ENCODE peak calls at places on chromosomes 16 and 17, in seven cellular contexts. One of them, this sample, is unnamed.

GRCh38 chr17:38564869-38565268 is 40.9 kb downstream of the SRCIN1 start:
- DNase-seq in PC-3: no peak
- DNase-seq in neural progenitor cell: peak
- DNase-seq in OCI-LY7: no peak
- DNase-seq in heart right ventricle: no peak
- DNase-seq in HL-60: no peak
- DNase-seq in BJ: no peak
- DNase-seq in this sample: no peak

GRCh38 chr17:40268141-40268712 is 19.5 kb upstream of the CDC6 start:
- DNase-seq in neural progenitor cell: no peak
- DNase-seq in heart right ventricle: no peak
- DNase-seq in HL-60: no peak
- DNase-seq in PC-3: no peak
- DNase-seq in BJ: no peak
- DNase-seq in OCI-LY7: no peak
- DNase-seq in this sample: no peak

GRCh38 chr17:39225308-39225973 is at the start of gene STAC2:
- DNase-seq in HL-60: no peak
- DNase-seq in neural progenitor cell: no peak
- DNase-seq in PC-3: no peak
- DNase-seq in OCI-LY7: no peak
- DNase-seq in heart right ventricle: no peak
- DNase-seq in BJ: no peak
- DNase-seq in this sample: no peak

GRCh38 chr17:3740611-3741073 is 16.9 kb downstream of the HASPIN start:
- DNase-seq in HL-60: peak
- DNase-seq in PC-3: no peak
- DNase-seq in heart right ventricle: no peak
- DNase-seq in OCI-LY7: no peak
- DNase-seq in neural progenitor cell: no peak
- DNase-seq in BJ: no peak
- DNase-seq in this sample: no peak

GRCh38 chr17:68288804-68289203 is 2.1 kb downstream of the SLC16A6 start:
- DNase-seq in OCI-LY7: peak
- DNase-seq in BJ: no peak
- DNase-seq in HL-60: peak
- DNase-seq in PC-3: no peak
- DNase-seq in neural progenitor cell: peak
- DNase-seq in heart right ventricle: no peak
- DNase-seq in this sample: no peak

GRCh38 chr17:83002118-83002805 is 77.1 kb upstream of the METRNL start:
- DNase-seq in neural progenitor cell: no peak
- DNase-seq in BJ: no peak
- DNase-seq in heart right ventricle: no peak
- DNase-seq in PC-3: no peak
- DNase-seq in OCI-LY7: no peak
- DNase-seq in HL-60: no peak
- DNase-seq in this sample: no peak

GRCh38 chr17:15185625-15185991 is 79.5 kb downstream of the PMP22 start:
- DNase-seq in OCI-LY7: no peak
- DNase-seq in heart right ventricle: peak
- DNase-seq in neural progenitor cell: no peak
- DNase-seq in HL-60: peak
- DNase-seq in BJ: peak
- DNase-seq in PC-3: no peak
- DNase-seq in this sample: peak

GRCh38 chr16:85151603-85152413 is 39.5 kb upstream of the CIBAR2 start:
- DNase-seq in heart right ventricle: peak
- DNase-seq in BJ: peak
- DNase-seq in neural progenitor cell: no peak
- DNase-seq in HL-60: no peak
- DNase-seq in PC-3: peak
- DNase-seq in OCI-LY7: no peak
- DNase-seq in this sample: no peak

GRCh38 chr16:84786605-84787302 is 33.0 kb upstream of the CRISPLD2 start:
- DNase-seq in heart right ventricle: no peak
- DNase-seq in BJ: no peak
- DNase-seq in neural progenitor cell: no peak
- DNase-seq in OCI-LY7: no peak
- DNase-seq in PC-3: no peak
- DNase-seq in HL-60: no peak
- DNase-seq in this sample: no peak

GRCh38 chr17:13538841-13539411 is 62.8 kb downstream of the HS3ST3A1 start:
- DNase-seq in heart right ventricle: no peak
- DNase-seq in OCI-LY7: no peak
- DNase-seq in PC-3: no peak
- DNase-seq in neural progenitor cell: no peak
- DNase-seq in HL-60: no peak
- DNase-seq in BJ: no peak
- DNase-seq in this sample: no peak

GRCh38 chr17:76772842-76773521 is 35.1 kb downstream of the MFSD11 start:
- DNase-seq in OCI-LY7: peak
- DNase-seq in HL-60: no peak
- DNase-seq in neural progenitor cell: peak
- DNase-seq in heart right ventricle: no peak
- DNase-seq in PC-3: peak
- DNase-seq in BJ: peak
- DNase-seq in this sample: peak

GRCh38 chr17:13114601-13115024 is 96.8 kb upstream of the ELAC2 start:
- DNase-seq in PC-3: peak
- DNase-seq in neural progenitor cell: peak
- DNase-seq in BJ: peak
- DNase-seq in HL-60: peak
- DNase-seq in OCI-LY7: peak
- DNase-seq in heart right ventricle: peak
- DNase-seq in this sample: peak

GRCh38 chr17:17417718-17418151 is 59.1 kb upstream of the MED9 start:
- DNase-seq in neural progenitor cell: no peak
- DNase-seq in BJ: no peak
- DNase-seq in heart right ventricle: no peak
- DNase-seq in PC-3: no peak
- DNase-seq in HL-60: no peak
- DNase-seq in OCI-LY7: no peak
- DNase-seq in this sample: no peak

GRCh38 chr16:17374668-17375255 is 96.0 kb downstream of the XYLT1 start:
- DNase-seq in BJ: no peak
- DNase-seq in heart right ventricle: no peak
- DNase-seq in HL-60: no peak
- DNase-seq in neural progenitor cell: no peak
- DNase-seq in PC-3: no peak
- DNase-seq in OCI-LY7: no peak
- DNase-seq in this sample: no peak

GRCh38 chr17:27403480-27404005 is 52.7 kb upstream of the KSR1 start:
- DNase-seq in OCI-LY7: no peak
- DNase-seq in heart right ventricle: no peak
- DNase-seq in PC-3: no peak
- DNase-seq in HL-60: no peak
- DNase-seq in BJ: no peak
- DNase-seq in neural progenitor cell: no peak
- DNase-seq in this sample: no peak

GRCh38 chr17:45171338-45172231 is 9.9 kb downstream of the HEXIM2 start:
- DNase-seq in heart right ventricle: peak
- DNase-seq in PC-3: peak
- DNase-seq in HL-60: no peak
- DNase-seq in OCI-LY7: no peak
- DNase-seq in BJ: no peak
- DNase-seq in neural progenitor cell: peak
- DNase-seq in this sample: no peak

GRCh38 chr16:7313170-7313569 is 19.5 kb upstream of the RBFOX1 start:
- DNase-seq in PC-3: peak
- DNase-seq in OCI-LY7: peak
- DNase-seq in neural progenitor cell: peak
- DNase-seq in heart right ventricle: no peak
- DNase-seq in BJ: no peak
- DNase-seq in HL-60: no peak
- DNase-seq in this sample: no peak

GRCh38 chr16:81181013-81181720 is 57.3 kb upstream of the BCO1 start:
- DNase-seq in PC-3: peak
- DNase-seq in neural progenitor cell: peak
- DNase-seq in OCI-LY7: no peak
- DNase-seq in BJ: peak
- DNase-seq in heart right ventricle: peak
- DNase-seq in HL-60: no peak
- DNase-seq in this sample: peak

GRCh38 chr16:86761117-86761971 is 183.0 kb downstream of the FOXL1 start:
- DNase-seq in PC-3: peak
- DNase-seq in OCI-LY7: peak
- DNase-seq in neural progenitor cell: peak
- DNase-seq in BJ: peak
- DNase-seq in HL-60: no peak
- DNase-seq in heart right ventricle: peak
- DNase-seq in this sample: no peak

GRCh38 chr17:27345141-27345904 is 51.4 kb downstream of the WSB1 start:
- DNase-seq in HL-60: no peak
- DNase-seq in PC-3: no peak
- DNase-seq in BJ: no peak
- DNase-seq in neural progenitor cell: peak
- DNase-seq in OCI-LY7: no peak
- DNase-seq in heart right ventricle: no peak
- DNase-seq in this sample: no peak

GRCh38 chr17:50344712-50345380 is 1.1 kb upstream of the XYLT2 start:
- DNase-seq in heart right ventricle: no peak
- DNase-seq in HL-60: no peak
- DNase-seq in neural progenitor cell: no peak
- DNase-seq in OCI-LY7: no peak
- DNase-seq in PC-3: no peak
- DNase-seq in BJ: no peak
- DNase-seq in this sample: no peak

GRCh38 chr17:6209829-6210228 is 139.7 kb downstream of the WSCD1 start:
- DNase-seq in OCI-LY7: no peak
- DNase-seq in heart right ventricle: no peak
- DNase-seq in neural progenitor cell: no peak
- DNase-seq in BJ: no peak
- DNase-seq in HL-60: no peak
- DNase-seq in PC-3: no peak
- DNase-seq in this sample: no peak

GRCh38 chr16:77679901-77680300 is 42.4 kb upstream of the NUDT7 start:
- DNase-seq in HL-60: peak
- DNase-seq in heart right ventricle: no peak
- DNase-seq in neural progenitor cell: no peak
- DNase-seq in OCI-LY7: peak
- DNase-seq in BJ: no peak
- DNase-seq in PC-3: no peak
- DNase-seq in this sample: no peak

GRCh38 chr17:78745407-78746088 is 36.5 kb downstream of the CYTH1 start:
- DNase-seq in PC-3: peak
- DNase-seq in HL-60: peak
- DNase-seq in OCI-LY7: peak
- DNase-seq in heart right ventricle: peak
- DNase-seq in neural progenitor cell: peak
- DNase-seq in BJ: no peak
- DNase-seq in this sample: no peak

DNA sequence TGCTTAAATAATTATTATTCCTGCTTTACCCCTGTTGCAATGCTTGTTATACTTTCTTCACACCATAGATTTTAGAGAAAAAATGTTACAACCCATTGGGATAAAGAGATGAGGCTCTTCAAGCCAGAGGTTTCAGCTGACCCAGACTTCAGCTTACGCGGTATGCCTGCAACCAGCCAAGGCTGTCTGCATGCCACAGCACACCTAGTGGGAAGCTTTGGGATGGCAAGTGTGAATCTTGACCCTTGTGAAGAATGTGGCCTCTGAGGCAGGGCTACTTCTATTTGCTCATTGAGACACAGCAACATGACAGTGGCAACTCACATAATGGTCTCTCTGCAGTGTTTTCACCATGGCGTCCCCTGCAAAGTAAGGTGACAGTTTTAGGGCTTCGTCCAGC is 193.9 kb upstream of the PIRT start:
- DNase-seq in PC-3: no peak
- DNase-seq in OCI-LY7: no peak
- DNase-seq in BJ: no peak
- DNase-seq in neural progenitor cell: peak
- DNase-seq in heart right ventricle: no peak
- DNase-seq in HL-60: no peak
- DNase-seq in this sample: no peak
- TF ChIP-seq CTCF in PC-3: no peak
- TF ChIP-seq CTCF in OCI-LY7: peak
- TF ChIP-seq CTCF in BJ: no peak
- TF ChIP-seq CTCF in neural progenitor cell: peak
- TF ChIP-seq CTCF in heart right ventricle: no peak
- TF ChIP-seq CTCF in HL-60: no peak
- TF ChIP-seq CTCF in this sample: no peak

GRCh38 chr16:57372372-57373116 is at the start of gene CX3CL1:
- DNase-seq in OCI-LY7: no peak
- DNase-seq in neural progenitor cell: peak
- DNase-seq in HL-60: no peak
- DNase-seq in heart right ventricle: peak
- DNase-seq in BJ: no peak
- DNase-seq in PC-3: no peak
- DNase-seq in this sample: no peak
- H3K4me3 ChIP-seq in OCI-LY7: no peak
- H3K4me3 ChIP-seq in neural progenitor cell: peak
- H3K4me3 ChIP-seq in HL-60: no peak
- H3K4me3 ChIP-seq in heart right ventricle: peak
- H3K4me3 ChIP-seq in BJ: no peak
- H3K4me3 ChIP-seq in PC-3: no peak
- H3K4me3 ChIP-seq in this sample: no peak

DNA sequence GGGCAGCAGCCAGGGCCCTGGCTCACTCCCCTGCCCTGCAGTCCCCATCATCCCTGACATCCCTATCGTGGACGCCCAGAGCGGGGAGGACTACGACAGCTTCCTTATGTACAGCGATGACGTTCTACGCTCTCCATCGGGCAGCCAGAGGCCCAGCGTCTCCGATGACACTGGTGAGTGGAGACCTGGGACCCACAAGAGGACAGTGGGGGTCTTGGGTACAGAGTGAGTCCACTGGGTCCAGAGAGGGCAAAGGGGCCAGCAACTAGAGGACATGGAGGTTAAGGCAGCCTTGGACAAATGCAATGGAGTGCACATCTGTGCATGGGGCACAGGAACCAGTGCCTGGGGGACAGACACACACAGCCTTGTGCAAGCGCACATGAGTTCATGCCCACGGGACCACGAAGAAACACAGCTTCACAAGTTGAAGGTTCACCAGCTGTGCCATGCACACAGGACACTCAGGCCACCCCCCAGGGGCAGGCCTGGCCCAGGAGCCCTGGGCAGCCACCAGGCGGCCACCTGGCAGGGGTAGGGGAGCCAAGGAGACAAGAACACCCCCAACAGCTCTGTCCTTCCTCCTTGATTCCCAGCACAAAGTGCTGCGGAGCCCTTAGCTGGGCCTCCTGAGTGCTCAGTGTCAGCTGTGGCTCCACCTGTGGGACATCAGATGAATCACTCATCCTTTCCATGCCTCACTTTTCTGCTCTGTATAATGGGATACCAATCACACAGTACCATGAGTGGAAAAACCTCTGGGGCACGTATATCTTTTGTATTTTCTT is 12.4 kb downstream of the GALK1 start:
- DNase-seq in neural progenitor cell: no peak
- DNase-seq in BJ: no peak
- DNase-seq in HL-60: no peak
- DNase-seq in OCI-LY7: peak
- DNase-seq in heart right ventricle: no peak
- DNase-seq in PC-3: no peak
- DNase-seq in this sample: no peak
- TF ChIP-seq CTCF in neural progenitor cell: peak
- TF ChIP-seq CTCF in BJ: no peak
- TF ChIP-seq CTCF in HL-60: no peak
- TF ChIP-seq CTCF in OCI-LY7: peak
- TF ChIP-seq CTCF in heart right ventricle: no peak
- TF ChIP-seq CTCF in PC-3: no peak
- TF ChIP-seq CTCF in this sample: no peak

GRCh38 chr17:57692770-57693169 is 52.3 kb downstream of the CCDC182 start:
- DNase-seq in HL-60: no peak
- DNase-seq in neural progenitor cell: no peak
- DNase-seq in heart right ventricle: no peak
- DNase-seq in BJ: no peak
- DNase-seq in PC-3: no peak
- DNase-seq in OCI-LY7: no peak
- DNase-seq in this sample: no peak
- H3K4me3 ChIP-seq in HL-60: no peak
- H3K4me3 ChIP-seq in neural progenitor cell: no peak
- H3K4me3 ChIP-seq in heart right ventricle: no peak
- H3K4me3 ChIP-seq in BJ: no peak
- H3K4me3 ChIP-seq in PC-3: no peak
- H3K4me3 ChIP-seq in OCI-LY7: no peak
- H3K4me3 ChIP-seq in this sample: no peak

This sample was measured in AG09309.